ENCODE peak calls at places on chromosome 1, in seven cellular contexts. B, U, I, F, L, N and S are unnamed samples.

GRCh38 chr1:233019921-233020320 is 69.5 kb downstream of the NTPCR start:
- DNase-seq in B (no peak), U (no peak), I (no peak), F (no peak), L (no peak), N (no peak), S (no peak)

GRCh38 chr1:224784606-224785328 is 144.7 kb upstream of the DNAH14 start:
- DNase-seq in B (no peak), U (no peak), I (no peak), F (no peak), L (no peak), N (no peak), S (peak; percentile 84)

GRCh38 chr1:164617607-164618564 is 58.9 kb downstream of the PBX1 start:
- DNase-seq in B (peak; percentile 23), U (no peak), I (peak; percentile 19), F (peak; percentile 29), L (peak; percentile 72), N (peak; percentile 31), S (peak; percentile 62)

GRCh38 chr1:69702085-69702484 is 134.4 kb downstream of the LRRC7 start:
- DNase-seq in B (no peak), U (no peak), I (no peak), F (no peak), L (no peak), N (no peak), S (no peak)

GRCh38 chr1:17831619-17832018 is 76.5 kb downstream of the ACTL8 start:
- DNase-seq in B (peak; percentile 4), U (no peak), I (no peak), F (peak; percentile 72), L (peak; percentile 76), N (no peak), S (peak; percentile 79)

GRCh38 chr1:153352523-153352922 is 3.9 kb upstream of the PGLYRP4 start:
- DNase-seq in B (peak; percentile 52), U (no peak), I (peak; percentile 55), F (peak; percentile 79), L (peak; percentile 65), N (peak; percentile 77), S (peak; percentile 58)

GRCh38 chr1:64212023-64212422 is 8.6 kb downstream of the UBE2U start:
- DNase-seq in B (no peak), U (no peak), I (no peak), F (no peak), L (no peak), N (no peak), S (no peak)

GRCh38 chr1:157099633-157100009 is at the start of gene ETV3L:
- DNase-seq in B (no peak), U (no peak), I (no peak), F (no peak), L (no peak), N (no peak), S (no peak)

GRCh38 chr1:167472729-167473529 is 45.4 kb downstream of the CD247 start:
- DNase-seq in B (no peak), U (no peak), I (no peak), F (peak; percentile 14), L (no peak), N (no peak), S (no peak)

GRCh38 chr1:19613075-19613748 is 30.9 kb upstream of the NBL1 start:
- DNase-seq in B (no peak), U (no peak), I (no peak), F (no peak), L (no peak), N (no peak), S (no peak)

GRCh38 chr1:30706528-30706927 is 16.9 kb downstream of the MATN1 start:
- DNase-seq in B (no peak), U (no peak), I (no peak), F (no peak), L (no peak), N (no peak), S (no peak)

GRCh38 chr1:215406927-215407326 is 160.2 kb upstream of the KCTD3 start:
- DNase-seq in B (no peak), U (no peak), I (no peak), F (no peak), L (no peak), N (no peak), S (no peak)

GRCh38 chr1:173043253-173043652 is 7.5 kb downstream of the TNFSF18 start:
- DNase-seq in B (peak; percentile 9), U (no peak), I (no peak), F (no peak), L (no peak), N (no peak), S (no peak)

GRCh38 chr1:234132799-234133198 is 228.3 kb downstream of the SLC35F3 start:
- DNase-seq in B (no peak), U (no peak), I (no peak), F (no peak), L (no peak), N (no peak), S (no peak)

GRCh38 chr1:92872719-92873118 is 40.9 kb downstream of the RPL5 start:
- DNase-seq in B (no peak), U (no peak), I (no peak), F (no peak), L (no peak), N (no peak), S (no peak)

GRCh38 chr1:160189649-160190625 is at the start of gene CASQ1:
- DNase-seq in B (no peak), U (no peak), I (no peak), F (no peak), L (no peak), N (no peak), S (no peak)

GRCh38 chr1:19273106-19273843 is 15.3 kb downstream of the AKR7A3 start:
- DNase-seq in B (no peak), U (no peak), I (no peak), F (no peak), L (no peak), N (no peak), S (no peak)

DNA sequence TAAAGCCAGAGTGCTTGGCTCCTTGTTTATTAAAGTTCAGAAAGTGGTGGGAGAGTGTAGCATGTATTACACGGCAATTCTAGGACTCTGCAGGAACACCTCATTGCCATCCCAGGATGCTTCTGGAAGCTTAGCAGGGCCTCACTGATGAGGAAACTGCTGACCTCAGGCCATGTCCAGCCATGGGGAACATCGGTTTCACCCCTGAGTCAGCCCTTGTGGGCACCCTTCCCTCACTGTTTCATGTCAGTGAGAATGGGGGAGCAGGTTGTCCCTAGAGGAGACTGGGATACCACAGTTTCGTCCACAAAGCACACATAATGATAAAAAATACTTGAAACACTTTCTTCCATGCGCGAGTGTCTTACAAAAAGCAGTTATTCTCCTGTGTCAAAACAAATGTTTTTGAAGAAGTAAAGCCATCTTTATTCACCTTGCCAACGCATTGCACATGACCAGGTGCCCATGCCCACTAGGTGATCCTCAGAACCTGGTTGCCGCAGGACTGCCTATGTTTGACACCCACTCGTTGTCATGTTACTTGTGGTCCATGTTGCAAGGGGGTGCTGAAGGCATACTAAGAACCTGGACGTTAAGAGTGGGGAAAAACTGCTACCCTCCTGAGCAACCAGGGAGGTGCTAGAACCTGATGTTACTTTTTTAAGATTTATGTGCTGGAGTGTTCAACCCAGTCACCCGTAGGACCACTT is 41.2 kb upstream of the TTC22 start:
- DNase-seq in B (no peak), U (no peak), I (no peak), F (no peak), L (peak; percentile 33), N (no peak), S (no peak)
- TF ChIP-seq JUND in B (no peak), U (no peak), I (no peak), F (no peak), L (no peak), N (no peak), S (no peak)

GRCh38 chr1:231682761-231683160 is 56.2 kb downstream of the DISC1 start:
- DNase-seq in B (no peak), U (no peak), I (no peak), F (no peak), L (no peak), N (no peak), S (no peak)

GRCh38 chr1:231688989-231689388 is 62.4 kb downstream of the DISC1 start:
- DNase-seq in B (no peak), U (no peak), I (no peak), F (no peak), L (no peak), N (no peak), S (no peak)

GRCh38 chr1:231686384-231686783 is 59.8 kb downstream of the DISC1 start:
- DNase-seq in B (no peak), U (no peak), I (no peak), F (no peak), L (no peak), N (no peak), S (no peak)

GRCh38 chr1:231683439-231684165 is 57.0 kb downstream of the DISC1 start:
- DNase-seq in B (no peak), U (no peak), I (no peak), F (no peak), L (no peak), N (no peak), S (no peak)

DNA sequence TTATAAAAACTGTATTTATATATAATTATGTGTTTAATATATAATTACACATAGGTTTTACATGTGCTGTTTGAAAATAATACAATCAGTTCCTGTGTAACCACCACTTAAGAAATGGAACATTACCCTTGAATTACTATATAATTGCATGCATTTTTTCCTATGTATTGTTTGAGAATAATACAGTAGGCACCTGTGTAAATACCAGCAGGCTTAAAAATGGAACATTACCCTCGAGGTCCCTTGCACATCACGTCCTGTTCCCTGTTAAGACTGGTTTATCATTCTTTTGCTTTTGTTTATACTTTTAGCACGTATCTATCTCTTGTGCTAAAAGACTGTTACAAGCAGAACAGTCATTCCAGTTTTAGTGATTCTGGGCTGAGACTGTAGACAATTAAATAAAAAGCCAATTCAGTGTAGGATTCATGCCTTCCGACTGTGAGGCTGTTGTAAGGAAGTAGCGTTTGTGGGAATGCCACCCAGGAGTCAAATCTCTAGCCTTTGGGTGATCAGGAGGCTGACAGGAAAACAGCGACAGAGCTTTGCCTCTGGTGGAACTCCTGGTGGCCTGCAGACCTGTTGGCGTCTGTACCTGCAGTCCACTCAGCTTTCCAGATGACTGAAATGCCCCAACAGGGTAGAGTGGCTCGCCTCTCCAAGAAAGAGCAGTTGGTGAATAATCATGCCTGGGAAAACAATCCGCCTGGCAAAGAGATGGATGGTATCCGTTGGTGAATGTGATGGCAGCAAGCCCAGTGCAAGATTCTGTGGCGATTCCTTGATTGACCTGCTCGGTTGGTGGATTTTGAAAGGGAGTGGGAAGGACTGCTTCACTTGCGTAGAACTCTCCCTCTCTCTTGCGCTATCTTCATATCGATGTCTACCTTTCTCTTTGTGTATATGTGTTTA is 58.0 kb downstream of the DISC1 start:
- DNase-seq in B (no peak), U (no peak), I (no peak), F (no peak), L (no peak), N (no peak), S (no peak)
- TF ChIP-seq JUND in B (no peak), U (no peak), I (no peak), F (no peak), L (no peak), N (no peak), S (no peak)

DNA sequence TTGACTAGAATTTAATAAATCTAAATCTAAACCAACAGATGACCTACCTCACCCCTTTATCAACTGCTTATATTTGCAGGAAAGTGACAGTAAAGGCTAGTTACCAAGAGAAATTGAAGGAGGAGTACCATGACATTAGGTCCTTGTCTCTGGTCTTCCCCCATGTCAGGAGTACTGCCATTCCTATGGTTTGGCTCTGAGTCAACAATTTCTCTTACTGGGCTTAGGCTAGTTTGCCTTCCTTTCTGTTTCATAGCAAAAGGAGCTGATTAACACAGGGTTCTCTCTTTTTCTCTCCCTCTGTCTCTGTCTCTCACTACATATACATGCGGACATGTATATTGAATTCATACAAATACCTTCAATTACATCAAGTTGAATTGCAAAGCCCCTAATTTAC is 579.9 kb downstream of the DPYD start:
- DNase-seq in B (no peak), U (no peak), I (no peak), F (no peak), L (no peak), N (no peak), S (peak; percentile 39)
- TF ChIP-seq JUND in B (no peak), U (no peak), I (no peak), F (no peak), L (no peak), N (no peak), S (no peak)

GRCh38 chr1:40762144-40762923 is 21.3 kb upstream of the KCNQ4 start:
- DNase-seq in B (no peak), U (peak; percentile 31), I (no peak), F (no peak), L (no peak), N (no peak), S (no peak)
- TF ChIP-seq JUND in B (no peak), U (no peak), I (no peak), F (no peak), L (no peak), N (no peak), S (no peak)